ENCODE peak calls at places on chromosomes 2 and 18, in ten cellular contexts. O, G, W, Z, B, M, K, I, J and X are unnamed samples.

GRCh38 chr2:177914247-177914646 is 158.3 kb downstream of the PDE11A start:
- DNase-seq in O (no peak), M (no peak), B (no peak), K (no peak), G (no peak), I (no peak), Z (no peak), J (no peak), W (no peak), X (no peak)

GRCh38 chr2:226984461-226985226 is 148.8 kb downstream of the RHBDD1 start:
- DNase-seq in I (no peak), Z (no peak), W (no peak), K (no peak), J (no peak), O (no peak), M (no peak), B (no peak), G (no peak), X (no peak)

GRCh38 chr2:3251974-3252373 is 125.6 kb downstream of the EIPR1 start:
- DNase-seq in J (no peak), O (no peak), Z (no peak), W (no peak), K (no peak), G (no peak), I (no peak), M (peak; percentile 4), B (no peak), X (no peak)

GRCh38 chr18:32576296-32576916 is 105.7 kb upstream of the GAREM1 start:
- DNase-seq in O (peak; percentile 58), M (peak; percentile 20), Z (no peak), I (no peak), J (no peak), G (no peak), K (no peak), B (no peak), W (peak; percentile 26), X (peak; percentile 57)

GRCh38 chr2:19358242-19359020 is at the start of gene OSR1:
- DNase-seq in Z (peak; percentile 55), M (peak; percentile 91), G (peak; percentile 71), O (no peak), I (peak; percentile 53), K (no peak), W (no peak), B (peak; percentile 81), J (no peak), X (peak; percentile 53)

GRCh38 chr2:231003186-231003585 is 7.3 kb downstream of the SPATA3 start:
- DNase-seq in O (no peak), I (no peak), K (no peak), M (no peak), B (no peak), W (no peak), Z (no peak), J (no peak), G (no peak), X (no peak)

GRCh38 chr2:225494100-225494459 is 94.6 kb downstream of the NYAP2 start:
- DNase-seq in B (no peak), O (no peak), J (no peak), G (no peak), W (peak; percentile 11), I (no peak), Z (no peak), M (no peak), K (no peak), X (no peak)

GRCh38 chr2:164757934-164758695 is 83.5 kb downstream of the COBLL1 start:
- DNase-seq in J (no peak), G (no peak), O (no peak), Z (no peak), K (no peak), M (peak; percentile 83), W (peak; percentile 32), B (no peak), I (no peak), X (no peak)

GRCh38 chr18:23523429-23524212 is 20.3 kb downstream of the RMC1 start:
- DNase-seq in B (no peak), G (no peak), J (no peak), K (no peak), I (no peak), M (no peak), Z (no peak), W (peak; percentile 27), O (no peak), X (no peak)

GRCh38 chr2:200828104-200828503 is 16.4 kb downstream of the BZW1 start:
- DNase-seq in B (no peak), Z (no peak), M (no peak), I (no peak), W (no peak), O (no peak), J (no peak), K (no peak), G (no peak), X (no peak)

GRCh38 chr2:8515864-8516533 is 165.9 kb upstream of the ID2 start:
- DNase-seq in J (no peak), I (no peak), B (no peak), G (no peak), Z (no peak), W (no peak), O (no peak), M (no peak), K (no peak), X (no peak)

GRCh38 chr2:190718652-190719526 is 70.0 kb downstream of the NAB1 start:
- DNase-seq in B (no peak), Z (peak; percentile 41), G (no peak), O (no peak), J (peak; percentile 7), K (peak; percentile 29), M (no peak), W (peak; percentile 5), I (peak; percentile 40), X (peak; percentile 21)

GRCh38 chr2:127448526-127448925 is 30.3 kb downstream of the PROC start:
- DNase-seq in B (no peak), O (no peak), K (no peak), Z (no peak), W (no peak), G (no peak), I (no peak), J (no peak), M (peak; percentile 15), X (no peak)

GRCh38 chr18:35458677-35459441 is 38.9 kb downstream of the INO80C start:
- DNase-seq in O (no peak), W (no peak), J (no peak), Z (peak; percentile 55), M (peak; percentile 76), I (no peak), K (peak; percentile 25), G (peak; percentile 65), B (peak; percentile 86), X (peak; percentile 15)

GRCh38 chr2:205403244-205403845 is 279.0 kb upstream of the NRP2 start:
- DNase-seq in I (no peak), B (no peak), J (no peak), K (no peak), Z (no peak), O (no peak), M (peak; percentile 22), W (peak; percentile 59), G (no peak), X (no peak)

GRCh38 chr2:134148843-134149472 is 104.9 kb upstream of the MGAT5 start:
- DNase-seq in G (no peak), W (no peak), M (no peak), Z (no peak), I (no peak), O (no peak), B (no peak), K (no peak), J (no peak), X (no peak)

DNA sequence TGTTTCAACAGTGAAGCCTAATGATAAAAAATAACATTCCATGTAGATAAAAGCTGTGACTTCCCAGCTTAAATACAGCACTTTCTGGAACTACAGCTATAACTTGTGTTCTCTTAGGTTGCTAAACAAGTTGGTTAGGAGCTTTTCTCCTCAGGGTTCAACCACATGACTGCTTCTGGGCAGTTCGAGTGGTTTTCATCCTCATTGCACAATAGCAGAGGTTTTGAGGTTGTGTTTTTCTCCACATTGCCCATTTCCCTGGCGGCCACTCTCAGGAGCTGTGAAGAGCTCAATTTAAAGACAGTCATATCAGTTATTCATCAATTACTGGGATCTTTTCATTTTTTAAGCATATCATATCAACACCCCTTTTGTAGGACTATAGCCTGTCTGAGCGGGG is 102.2 kb upstream of the CYP1B1 start:
- DNase-seq in Z (no peak), W (no peak), I (peak; percentile 40), J (no peak), B (no peak), O (no peak), G (no peak), K (no peak), M (peak; percentile 88), X (peak; percentile 53)
- TF ChIP-seq CTCF in Z (no peak), W (no peak), I (no peak), J (no peak), B (no peak), O (no peak), G (peak; percentile 5), K (no peak), M (no peak), X (no peak)

DNA sequence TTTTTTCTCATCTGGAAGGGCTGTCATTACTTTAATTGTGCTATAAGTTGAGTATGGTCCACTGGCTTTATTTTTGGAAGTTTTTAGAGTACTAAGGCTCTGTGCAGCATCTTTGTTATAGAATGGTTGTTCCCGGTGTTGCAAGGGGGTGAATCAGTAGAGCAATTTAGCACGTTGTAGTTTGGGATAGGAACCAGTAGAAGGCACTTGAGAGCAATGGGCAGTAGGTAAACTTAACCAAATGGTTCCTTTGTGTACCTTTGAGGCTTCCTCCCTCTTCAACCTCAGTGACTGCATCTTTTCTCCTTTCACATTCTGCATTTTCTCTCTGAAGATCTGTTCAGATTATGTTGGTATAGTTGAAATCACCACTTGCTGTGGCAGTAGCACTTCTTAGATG is 238.2 kb upstream of the SYT4 start:
- DNase-seq in O (no peak), M (no peak), Z (no peak), K (no peak), J (no peak), G (no peak), B (no peak), W (no peak), I (no peak), X (no peak)
- H3K4me3 ChIP-seq in O (no peak overlapping the region), M (no peak overlapping the region), Z (no peak overlapping the region), K (no peak overlapping the region), J (no peak overlapping the region), G (no peak overlapping the region), B (no peak overlapping the region), W (no peak overlapping the region), I (no peak overlapping the region), X (no peak overlapping the region)

DNA sequence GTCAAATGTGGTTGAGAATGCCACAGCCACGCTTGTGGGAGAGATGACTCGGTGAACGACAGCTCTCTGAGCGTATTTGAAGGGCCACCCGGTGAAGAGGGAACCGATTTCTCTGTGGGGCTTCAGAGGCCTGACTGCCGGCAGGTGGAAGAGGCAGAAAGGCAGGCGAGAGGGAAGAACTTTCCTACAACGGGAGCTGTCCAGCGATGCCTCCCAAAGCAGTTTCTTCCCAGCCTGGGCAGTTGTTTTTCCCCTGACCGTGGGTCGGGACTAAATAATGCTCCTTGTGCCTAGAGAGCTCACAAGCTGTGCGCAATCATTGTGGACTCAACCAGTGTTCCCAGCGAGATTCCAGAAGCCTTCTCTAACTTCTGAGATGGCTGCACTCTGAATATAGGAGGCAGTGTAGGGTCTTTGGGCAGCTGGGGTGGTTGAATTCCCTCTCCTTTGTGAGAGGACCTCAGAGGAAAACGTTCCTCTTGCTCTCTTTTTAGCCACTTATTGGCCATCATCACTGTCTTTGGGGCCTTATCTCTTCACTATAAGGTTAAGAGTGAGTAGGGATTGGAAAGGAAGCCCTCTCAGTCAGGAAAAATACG is 702 bp downstream of the SEC11C start:
- DNase-seq in I (no peak), K (no peak), O (peak; percentile 52), J (no peak), G (no peak), B (no peak), Z (peak; percentile 28), M (peak; percentile 29), W (peak; percentile 11), X (no peak)
- TF ChIP-seq CTCF in I (no peak), K (no peak), O (no peak), J (no peak), G (no peak), B (no peak), Z (no peak), M (no peak), W (no peak), X (no peak)

GRCh38 chr2:217741381-217741955 is 261.3 kb downstream of the TNS1 start:
- DNase-seq in W (no peak), Z (no peak), B (no peak), K (no peak), J (no peak), G (no peak), O (no peak), M (no peak), I (no peak), X (no peak)
- H3K4me3 ChIP-seq in W (no peak overlapping the region), Z (no peak overlapping the region), B (no peak overlapping the region), K (no peak overlapping the region), J (no peak overlapping the region), G (no peak overlapping the region), O (no peak overlapping the region), M (no peak overlapping the region), I (no peak overlapping the region), X (no peak overlapping the region)